ENCODE peak calls at places on chromosome 21, in five cellular contexts. One of them, this sample, is unnamed. For H3K36me3 and H3K27me3, the result is how much of the 10 kb centered on the place peaks cover.

GRCh38 chr21:25171438-25171837 is 435.8 kb downstream of the MRPL39 start:
- DNase-seq in HepG2: no peak
- DNase-seq in colonic mucosa: no peak
- DNase-seq in fibroblast of lung: peak
- DNase-seq in neuronal stem cell: no peak
- DNase-seq in this sample: no peak

GRCh38 chr21:21007606-21008005 is 9.4 kb downstream of the NCAM2 start:
- DNase-seq in HepG2: no peak
- DNase-seq in colonic mucosa: no peak
- DNase-seq in fibroblast of lung: no peak
- DNase-seq in neuronal stem cell: no peak
- DNase-seq in this sample: no peak

GRCh38 chr21:29072873-29073221 is 601 bp downstream of the CCT8 start:
- DNase-seq in HepG2: peak
- DNase-seq in colonic mucosa: no peak
- DNase-seq in fibroblast of lung: peak
- DNase-seq in neuronal stem cell: no peak
- DNase-seq in this sample: peak

GRCh38 chr21:34092241-34092921 is 19.0 kb downstream of the MRPS6 start:
- DNase-seq in HepG2: no peak
- DNase-seq in colonic mucosa: no peak
- DNase-seq in fibroblast of lung: no peak
- DNase-seq in neuronal stem cell: no peak
- DNase-seq in this sample: no peak

GRCh38 chr21:17340081-17340480 is 172.8 kb upstream of the CXADR start:
- DNase-seq in HepG2: no peak
- DNase-seq in colonic mucosa: no peak
- DNase-seq in fibroblast of lung: no peak
- DNase-seq in neuronal stem cell: no peak
- DNase-seq in this sample: no peak

GRCh38 chr21:16455978-16456377 is 726.2 kb downstream of the USP25 start:
- DNase-seq in HepG2: no peak
- DNase-seq in colonic mucosa: no peak
- DNase-seq in fibroblast of lung: peak
- DNase-seq in neuronal stem cell: no peak
- DNase-seq in this sample: no peak

GRCh38 chr21:14550200-14550599 is 4.1 kb upstream of the SAMSN1 start:
- DNase-seq in HepG2: no peak
- DNase-seq in colonic mucosa: no peak
- DNase-seq in fibroblast of lung: no peak
- DNase-seq in neuronal stem cell: no peak
- DNase-seq in this sample: no peak

GRCh38 chr21:27219068-27219467 is 252.2 kb upstream of the ADAMTS5 start:
- DNase-seq in HepG2: no peak
- DNase-seq in colonic mucosa: no peak
- DNase-seq in fibroblast of lung: peak
- DNase-seq in neuronal stem cell: no peak
- DNase-seq in this sample: no peak

GRCh38 chr21:15128267-15128666 is 63.5 kb upstream of the NRIP1 start:
- DNase-seq in HepG2: no peak
- DNase-seq in colonic mucosa: no peak
- DNase-seq in fibroblast of lung: no peak
- DNase-seq in neuronal stem cell: no peak
- DNase-seq in this sample: no peak

GRCh38 chr21:44010429-44010828 is 1.7 kb upstream of the TRAPPC10 start:
- DNase-seq in HepG2: peak
- DNase-seq in colonic mucosa: no peak
- DNase-seq in fibroblast of lung: no peak
- DNase-seq in neuronal stem cell: no peak
- DNase-seq in this sample: no peak

GRCh38 chr21:44874497-44875331 is 1.2 kb upstream of the PTTG1IP start:
- DNase-seq in HepG2: no peak
- DNase-seq in colonic mucosa: peak
- DNase-seq in fibroblast of lung: no peak
- DNase-seq in neuronal stem cell: no peak
- DNase-seq in this sample: no peak

GRCh38 chr21:44444286-44444931 is 10.9 kb upstream of the LRRC3 start:
- DNase-seq in HepG2: peak
- DNase-seq in colonic mucosa: no peak
- DNase-seq in fibroblast of lung: no peak
- DNase-seq in neuronal stem cell: no peak
- DNase-seq in this sample: peak

GRCh38 chr21:44427241-44428120 is 27.8 kb upstream of the LRRC3 start:
- DNase-seq in HepG2: no peak
- DNase-seq in colonic mucosa: no peak
- DNase-seq in fibroblast of lung: no peak
- DNase-seq in neuronal stem cell: no peak
- DNase-seq in this sample: no peak

GRCh38 chr21:28127390-28127789 is 865.3 kb downstream of the LTN1 start:
- DNase-seq in HepG2: no peak
- DNase-seq in colonic mucosa: no peak
- DNase-seq in fibroblast of lung: peak
- DNase-seq in neuronal stem cell: no peak
- DNase-seq in this sample: no peak

GRCh38 chr21:34817821-34818662 is 149.2 kb downstream of the CLIC6 start:
- DNase-seq in HepG2: peak
- DNase-seq in colonic mucosa: peak
- DNase-seq in fibroblast of lung: no peak
- DNase-seq in neuronal stem cell: no peak
- DNase-seq in this sample: no peak

GRCh38 chr21:39602793-39603192 is 9.9 kb upstream of the B3GALT5 start:
- DNase-seq in HepG2: no peak
- DNase-seq in colonic mucosa: no peak
- DNase-seq in fibroblast of lung: no peak
- DNase-seq in neuronal stem cell: no peak
- DNase-seq in this sample: no peak

GRCh38 chr21:39602076-39602689 is 10.6 kb upstream of the B3GALT5 start:
- DNase-seq in HepG2: no peak
- DNase-seq in colonic mucosa: no peak
- DNase-seq in fibroblast of lung: no peak
- DNase-seq in neuronal stem cell: no peak
- DNase-seq in this sample: no peak

GRCh38 chr21:39604951-39605350 is 7.8 kb upstream of the B3GALT5 start:
- DNase-seq in HepG2: no peak
- DNase-seq in colonic mucosa: peak
- DNase-seq in fibroblast of lung: no peak
- DNase-seq in neuronal stem cell: no peak
- DNase-seq in this sample: no peak

GRCh38 chr21:39599191-39599966 is 13.4 kb upstream of the B3GALT5 start:
- DNase-seq in HepG2: no peak
- DNase-seq in colonic mucosa: no peak
- DNase-seq in fibroblast of lung: no peak
- DNase-seq in neuronal stem cell: no peak
- DNase-seq in this sample: no peak

GRCh38 chr21:39601194-39601940 is 11.4 kb upstream of the B3GALT5 start:
- DNase-seq in HepG2: no peak
- DNase-seq in colonic mucosa: no peak
- DNase-seq in fibroblast of lung: no peak
- DNase-seq in neuronal stem cell: no peak
- DNase-seq in this sample: no peak
- H3K9ac ChIP-seq in HepG2: no peak
- H3K9ac ChIP-seq in colonic mucosa: no peak
- H3K9ac ChIP-seq in fibroblast of lung: no peak
- H3K9ac ChIP-seq in neuronal stem cell: no peak
- H3K9ac ChIP-seq in this sample: no peak

DNA sequence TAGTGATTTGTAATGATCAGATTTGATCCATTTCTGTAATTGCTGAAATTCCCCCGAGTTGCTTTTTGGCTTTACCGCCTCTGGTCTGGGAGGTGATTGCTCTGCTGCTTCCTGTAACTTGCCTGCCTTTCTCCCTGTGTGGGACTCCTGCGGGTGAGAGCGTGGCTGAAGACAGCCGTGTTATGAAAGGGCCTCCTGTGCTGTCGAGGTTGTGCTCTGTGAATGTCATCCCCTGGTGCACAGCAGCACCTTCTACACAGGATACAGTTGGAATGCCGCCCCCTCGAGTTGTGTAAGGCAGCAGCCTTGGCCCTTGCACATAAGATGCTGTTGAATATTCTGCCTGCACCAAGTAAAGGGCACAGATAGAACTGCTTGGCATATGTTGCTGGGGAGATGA is 5.9 kb downstream of the SOD1 start:
- DNase-seq in HepG2: peak
- DNase-seq in colonic mucosa: no peak
- DNase-seq in fibroblast of lung: no peak
- DNase-seq in neuronal stem cell: no peak
- DNase-seq in this sample: no peak
- H3K36me3 ChIP-seq in HepG2: under half
- H3K36me3 ChIP-seq in colonic mucosa: under half
- H3K36me3 ChIP-seq in fibroblast of lung: under half
- H3K36me3 ChIP-seq in neuronal stem cell: under half
- H3K36me3 ChIP-seq in this sample: half or more

GRCh38 chr21:45981641-45982255 is at the start of gene COL6A1:
- DNase-seq in HepG2: no peak
- DNase-seq in colonic mucosa: peak
- DNase-seq in fibroblast of lung: no peak
- DNase-seq in neuronal stem cell: peak
- DNase-seq in this sample: no peak

GRCh38 chr21:45980271-45980670 is 1.3 kb upstream of the COL6A1 start:
- DNase-seq in HepG2: no peak
- DNase-seq in colonic mucosa: no peak
- DNase-seq in fibroblast of lung: no peak
- DNase-seq in neuronal stem cell: no peak
- DNase-seq in this sample: no peak

GRCh38 chr21:45980697-45981096 is 873 bp upstream of the COL6A1 start:
- DNase-seq in HepG2: no peak
- DNase-seq in colonic mucosa: no peak
- DNase-seq in fibroblast of lung: no peak
- DNase-seq in neuronal stem cell: no peak
- DNase-seq in this sample: no peak

GRCh38 chr21:45982256-45982757 is 737 bp downstream of the COL6A1 start:
- DNase-seq in HepG2: no peak
- DNase-seq in colonic mucosa: no peak
- DNase-seq in fibroblast of lung: no peak
- DNase-seq in neuronal stem cell: no peak
- DNase-seq in this sample: no peak

GRCh38 chr21:45981154-45981606 is 390 bp upstream of the COL6A1 start:
- DNase-seq in HepG2: peak
- DNase-seq in colonic mucosa: peak
- DNase-seq in fibroblast of lung: peak
- DNase-seq in neuronal stem cell: peak
- DNase-seq in this sample: no peak
- H3K27me3 ChIP-seq in HepG2: under half
- H3K27me3 ChIP-seq in colonic mucosa: under half
- H3K27me3 ChIP-seq in fibroblast of lung: under half
- H3K27me3 ChIP-seq in neuronal stem cell: under half
- H3K27me3 ChIP-seq in this sample: under half

GRCh38 chr21:30921129-30921528 is 39.7 kb upstream of the KRTAP11-1 start:
- DNase-seq in HepG2: no peak
- DNase-seq in colonic mucosa: no peak
- DNase-seq in fibroblast of lung: no peak
- DNase-seq in neuronal stem cell: no peak
- DNase-seq in this sample: no peak
- H3K9ac ChIP-seq in HepG2: no peak
- H3K9ac ChIP-seq in colonic mucosa: no peak
- H3K9ac ChIP-seq in fibroblast of lung: no peak
- H3K9ac ChIP-seq in neuronal stem cell: no peak
- H3K9ac ChIP-seq in this sample: no peak

GRCh38 chr21:19405326-19405725 is 1001.7 kb upstream of the TMPRSS15 start:
- DNase-seq in HepG2: no peak
- DNase-seq in colonic mucosa: no peak
- DNase-seq in fibroblast of lung: no peak
- DNase-seq in neuronal stem cell: no peak
- DNase-seq in this sample: no peak
- H3K36me3 ChIP-seq in HepG2: under half
- H3K36me3 ChIP-seq in colonic mucosa: under half
- H3K36me3 ChIP-seq in fibroblast of lung: under half
- H3K36me3 ChIP-seq in neuronal stem cell: under half
- H3K36me3 ChIP-seq in this sample: under half